ENCODE peak calls at places on chromosomes 5 and 9, in eight cellular contexts. V is astrocyte, P is mammary epithelial cell, Q is PC-3, O is IMR-90, K is A549, H is hepatocyte, Y is Karpas-422. U is an unnamed sample.

GRCh38 chr5:111997308-111998159 is 240.5 kb upstream of the NREP start:
- DNase-seq in V (peak; percentile 100), P (peak; percentile 99), Q (peak; percentile 96), O (peak; percentile 100), K (peak; percentile 7), H (peak; percentile 39), Y (no peak), U (peak; percentile 97)

GRCh38 chr5:134642931-134643530 is 5.6 kb upstream of the SEC24A start:
- DNase-seq in V (no peak), P (no peak), Q (no peak), O (no peak), K (no peak), H (no peak), Y (no peak), U (no peak)

GRCh38 chr5:163094492-163095180 is 342.8 kb upstream of the CCNG1 start:
- DNase-seq in V (no peak), P (no peak), Q (no peak), O (no peak), K (no peak), H (no peak), Y (no peak), U (no peak)

GRCh38 chr5:163569284-163569683 is 63.9 kb downstream of the MAT2B start:
- DNase-seq in V (peak; percentile 34), P (peak; percentile 22), Q (peak; percentile 39), O (peak; percentile 73), K (peak; percentile 8), H (no peak), Y (no peak), U (no peak)

GRCh38 chr5:78649220-78649700 is 688 bp upstream of the LHFPL2 start:
- DNase-seq in V (no peak), P (no peak), Q (peak; percentile 21), O (no peak), K (peak; percentile 36), H (peak; percentile 46), Y (no peak), U (no peak)

GRCh38 chr5:175124251-175124813 is 319.6 kb downstream of the DRD1 start:
- DNase-seq in V (no peak), P (no peak), Q (no peak), O (no peak), K (no peak), H (no peak), Y (no peak), U (no peak)

GRCh38 chr9:118129541-118129940 is 425.3 kb downstream of the TLR4 start:
- DNase-seq in V (no peak), P (peak; percentile 63), Q (no peak), O (no peak), K (no peak), H (no peak), Y (no peak), U (no peak)

GRCh38 chr5:132183723-132184122 is 43.9 kb downstream of the P4HA2 start:
- DNase-seq in V (peak; percentile 23), P (no peak), Q (no peak), O (peak; percentile 25), K (no peak), H (no peak), Y (no peak), U (no peak)

GRCh38 chr5:65102501-65102825 is 333.7 kb downstream of the CWC27 start:
- DNase-seq in V (no peak), P (no peak), Q (no peak), O (no peak), K (no peak), H (no peak), Y (no peak), U (no peak)

GRCh38 chr9:107875571-107875980 is 386.0 kb upstream of the KLF4 start:
- DNase-seq in V (no peak), P (no peak), Q (no peak), O (no peak), K (no peak), H (no peak), Y (no peak), U (no peak)

GRCh38 chr9:124015091-124015660 is 3.6 kb downstream of the LHX2 start:
- DNase-seq in V (no peak), P (no peak), Q (no peak), O (no peak), K (no peak), H (no peak), Y (no peak), U (no peak)

GRCh38 chr9:22240619-22241018 is 206.0 kb upstream of the DMRTA1 start:
- DNase-seq in V (peak; percentile 68), P (peak; percentile 78), Q (peak; percentile 76), O (peak; percentile 73), K (no peak), H (no peak), Y (peak; percentile 67), U (no peak)

GRCh38 chr9:127541176-127541575 is 70.9 kb upstream of the STXBP1 start:
- DNase-seq in V (no peak), P (no peak), Q (no peak), O (no peak), K (no peak), H (no peak), Y (no peak), U (no peak)

GRCh38 chr9:8627944-8628679 is 828.5 kb upstream of the DMAC1 start:
- DNase-seq in V (no peak), P (peak; percentile 1), Q (no peak), O (no peak), K (no peak), H (peak; percentile 12), Y (no peak), U (peak; percentile 38)

GRCh38 chr9:133768371-133768858 is 30.3 kb upstream of the SARDH start:
- DNase-seq in V (no peak), P (no peak), Q (no peak), O (no peak), K (no peak), H (no peak), Y (no peak), U (no peak)

GRCh38 chr9:27308691-27309390 is 11.9 kb upstream of the EQTN start:
- DNase-seq in V (no peak), P (no peak), Q (no peak), O (no peak), K (no peak), H (no peak), Y (no peak), U (no peak)

GRCh38 chr5:77333451-77334123 is 123.1 kb downstream of the PDE8B start:
- DNase-seq in V (no peak), P (no peak), Q (no peak), O (no peak), K (no peak), H (no peak), Y (no peak), U (no peak)
- H3K4me2 ChIP-seq in V (no peak overlapping the region), P (no peak overlapping the region), Q (no peak overlapping the region), O (no peak overlapping the region), K (no peak overlapping the region), H (no peak overlapping the region), Y (no peak overlapping the region), U (no peak overlapping the region)

DNA sequence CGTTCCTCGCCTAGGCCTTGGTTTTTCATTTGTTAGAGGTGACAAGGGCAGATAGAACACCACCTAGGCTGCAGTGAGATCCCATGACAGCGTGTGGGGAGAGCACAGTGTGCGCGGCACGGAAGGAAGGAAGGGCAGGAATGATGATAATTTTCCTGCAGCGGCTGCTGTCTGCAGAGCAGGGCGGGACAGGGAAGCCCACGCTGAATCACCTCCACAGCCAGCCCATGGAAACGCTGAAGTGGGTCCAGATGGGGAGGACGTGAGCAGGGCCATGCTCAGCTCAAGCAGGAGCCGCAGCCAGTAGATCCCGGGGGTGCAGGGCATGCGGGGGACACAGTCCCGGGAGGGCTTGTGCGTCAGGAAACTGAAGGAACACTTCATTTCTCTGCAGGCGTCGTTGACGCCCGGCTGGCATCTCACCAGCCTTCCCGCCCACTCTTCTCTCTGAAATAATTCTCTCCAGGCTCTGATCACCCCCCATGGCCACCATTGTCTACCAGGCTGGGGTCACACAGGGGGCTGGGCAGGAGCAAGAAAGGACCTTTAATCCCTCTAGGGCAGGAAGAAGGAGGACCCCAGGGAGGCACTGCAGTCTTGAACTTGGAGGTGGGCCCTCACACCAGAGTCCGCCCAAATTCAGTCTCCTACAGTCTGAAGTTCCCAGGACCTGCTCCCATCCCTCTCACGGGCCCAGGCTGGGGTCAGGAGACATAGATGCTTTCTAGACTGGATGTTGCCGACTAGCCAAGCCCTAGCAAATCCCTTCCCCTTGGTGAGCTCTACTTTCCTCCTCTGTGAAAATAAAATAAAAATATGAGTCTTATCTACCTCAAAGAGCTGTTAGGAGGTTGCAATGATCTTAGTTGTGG is 20.9 kb upstream of the SYNPO start:
- DNase-seq in V (peak; percentile 89), P (no peak), Q (no peak), O (peak; percentile 87), K (no peak), H (no peak), Y (no peak), U (no peak)
- H3K27ac ChIP-seq in V (peak overlapping the region; percentile 2), P (no peak overlapping the region), Q (no peak overlapping the region), O (peak overlapping the region; percentile 83), K (no peak overlapping the region), H (peak overlapping the region; percentile 84), Y (no peak overlapping the region), U (no peak overlapping the region)

GRCh38 chr9:130917171-130917960 is 20.8 kb upstream of the QRFP start:
- DNase-seq in V (no peak), P (no peak), Q (no peak), O (no peak), K (no peak), H (no peak), Y (no peak), U (no peak)
- H3K4me2 ChIP-seq in V (no peak overlapping the region), P (no peak overlapping the region), Q (no peak overlapping the region), O (no peak overlapping the region), K (no peak overlapping the region), H (no peak overlapping the region), Y (no peak overlapping the region), U (no peak overlapping the region)

DNA sequence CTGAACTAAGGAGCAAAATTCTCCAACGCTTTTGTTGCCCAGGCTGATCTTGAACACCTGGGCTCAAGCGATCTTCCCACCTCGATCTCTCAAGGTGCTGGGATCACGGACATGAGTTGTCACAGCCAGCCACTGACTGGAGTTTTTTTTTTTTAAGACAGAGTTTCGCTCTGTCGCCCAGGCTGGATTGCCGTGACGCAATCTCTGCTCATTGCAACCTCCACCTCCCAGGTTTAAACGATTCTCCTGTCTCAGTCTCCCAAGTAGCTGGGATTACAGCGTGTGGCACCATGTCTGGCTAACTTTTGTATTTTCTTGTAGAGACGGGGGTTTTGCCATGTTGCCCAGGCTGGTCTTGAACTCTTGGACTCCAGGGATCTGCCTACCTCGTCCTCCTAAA is 58.2 kb downstream of the EHMT1 start:
- DNase-seq in V (no peak), P (no peak), Q (no peak), O (no peak), K (no peak), H (no peak), Y (no peak), U (no peak)
- H3K27ac ChIP-seq in V (no peak overlapping the region), P (no peak overlapping the region), Q (no peak overlapping the region), O (no peak overlapping the region), K (no peak overlapping the region), H (no peak overlapping the region), Y (no peak overlapping the region), U (no peak overlapping the region)

GRCh38 chr9:129864991-129865647 is 29.9 kb downstream of the USP20 start:
- DNase-seq in V (no peak), P (no peak), Q (no peak), O (no peak), K (no peak), H (no peak), Y (no peak), U (no peak)
- H3K4me2 ChIP-seq in V (no peak overlapping the region), P (no peak overlapping the region), Q (no peak overlapping the region), O (no peak overlapping the region), K (no peak overlapping the region), H (no peak overlapping the region), Y (no peak overlapping the region), U (no peak overlapping the region)

U was measured in keratinocyte.